ENCODE peak calls at places on chromosome 18, in ten cellular contexts. A is GM20000; C is HS-27A; G is MM.1S; K is anterior cingulate cortex; F is retinal pigment epithelial cell; Y is A549; B is endothelial cell; R is psoas muscle; Z is activated T-cell treated with anti-CD3 and anti-CD28 coated beads, Interleukin-2, amount 50 U/mL, for 48 hours. Q is an unnamed sample.

GRCh38 chr18:55918449-55918848 is 330.5 kb upstream of the TCF4 start:
- DNase-seq in A (no peak), C (no peak), G (no peak), K (no peak), F (no peak), Y (no peak), B (no peak), R (no peak), Z (no peak), Q (no peak)

GRCh38 chr18:13366977-13367892 is 148.7 kb downstream of the LDLRAD4 start:
- DNase-seq in A (no peak), C (no peak), G (no peak), K (no peak), F (no peak), Y (no peak), B (no peak), R (no peak), Z (peak), Q (no peak)

GRCh38 chr18:67553471-67553870 is 37.0 kb upstream of the DSEL start:
- DNase-seq in A (no peak), C (no peak), G (no peak), K (no peak), F (no peak), Y (no peak), B (no peak), R (no peak), Z (no peak), Q (no peak)

GRCh38 chr18:3367491-3368091 is 82.4 kb upstream of the TGIF1 start:
- DNase-seq in A (no peak), C (peak), G (no peak), K (no peak), F (peak), Y (no peak), B (no peak), R (no peak), Z (no peak), Q (no peak)

GRCh38 chr18:74139888-74140287 is 7.7 kb downstream of the FBXO15 start:
- DNase-seq in A (no peak), C (no peak), G (no peak), K (no peak), F (no peak), Y (no peak), B (no peak), R (no peak), Z (no peak), Q (no peak)

GRCh38 chr18:10032331-10032979 is 118.6 kb downstream of the VAPA start:
- DNase-seq in A (peak), C (no peak), G (no peak), K (peak), F (no peak), Y (no peak), B (peak), R (no peak), Z (peak), Q (no peak)

GRCh38 chr18:75727479-75727878 is 300.0 kb upstream of the SMIM21 start:
- DNase-seq in A (peak), C (no peak), G (no peak), K (peak), F (no peak), Y (peak), B (peak), R (no peak), Z (peak), Q (peak)

GRCh38 chr18:32612651-32613050 is 142.0 kb upstream of the GAREM1 start:
- DNase-seq in A (no peak), C (no peak), G (no peak), K (no peak), F (no peak), Y (no peak), B (no peak), R (no peak), Z (no peak), Q (no peak)

GRCh38 chr18:42113529-42114191 is 158.6 kb downstream of the PIK3C3 start:
- DNase-seq in A (peak), C (no peak), G (peak), K (no peak), F (no peak), Y (no peak), B (no peak), R (no peak), Z (no peak), Q (no peak)

GRCh38 chr18:58417752-58418151 is 211.1 kb downstream of the ALPK2 start:
- DNase-seq in A (no peak), C (no peak), G (no peak), K (no peak), F (no peak), Y (peak), B (no peak), R (no peak), Z (no peak), Q (no peak)

GRCh38 chr18:45370190-45371010 is 244.9 kb upstream of the SLC14A2 start:
- DNase-seq in A (no peak), C (no peak), G (no peak), K (no peak), F (no peak), Y (no peak), B (no peak), R (no peak), Z (no peak), Q (no peak)

GRCh38 chr18:58578835-58579560 is 49.9 kb downstream of the ALPK2 start:
- DNase-seq in A (no peak), C (peak), G (no peak), K (no peak), F (no peak), Y (peak), B (no peak), R (peak), Z (no peak), Q (peak)

GRCh38 chr18:8788503-8789429 is 83.4 kb downstream of the MTCL1 start:
- DNase-seq in A (no peak), C (no peak), G (no peak), K (no peak), F (no peak), Y (no peak), B (no peak), R (no peak), Z (no peak), Q (no peak)

GRCh38 chr18:57789105-57789504 is 14.0 kb downstream of the ATP8B1 start:
- DNase-seq in A (no peak), C (no peak), G (no peak), K (no peak), F (no peak), Y (no peak), B (no peak), R (no peak), Z (no peak), Q (no peak)